ENCODE peak calls at places on chromosomes 2 and 18, in seven cellular contexts. H is activated naive CD8-positive, alpha-beta T cell treated with anti-CD3 and anti-CD28 coated beads, Interleukin-2, amount 50 U/mL, for 24 hours; U is A172; W is stimulated activated CD8-positive, alpha-beta memory T cell treated with anti-CD3 and anti-CD28 coated beads, Interleukin-7, amount 100 ng/mL, for 1 hour; Z is adrenal gland; K is HCEC 1CT; L is T-helper 2 cell. O is an unnamed sample.

GRCh38 chr2:12057436-12058166 is 311.2 kb downstream of the LPIN1 start:
- DNase-seq in W (peak), H (peak), L (no peak), K (no peak), U (peak), Z (peak), O (no peak)

GRCh38 chr2:15494877-15495276 is 66.3 kb downstream of the NBAS start:
- DNase-seq in Z (no peak), L (no peak), W (no peak), U (no peak), K (no peak), H (no peak), O (no peak)

GRCh38 chr18:45449761-45450227 is 165.5 kb upstream of the SLC14A2 start:
- DNase-seq in Z (peak), K (no peak), U (no peak), W (no peak), H (no peak), L (no peak), O (peak)

GRCh38 chr2:43343573-43344304 is 117.3 kb upstream of the ZFP36L2 start:
- DNase-seq in U (peak), L (no peak), W (no peak), K (peak), H (no peak), Z (peak), O (peak)

GRCh38 chr2:209495855-209496585 is 72.2 kb downstream of the MAP2 start:
- DNase-seq in H (no peak), L (no peak), W (no peak), K (peak), U (peak), Z (peak), O (peak)

GRCh38 chr2:44952806-44953685 is 11.5 kb downstream of the SIX3 start:
- DNase-seq in U (no peak), H (no peak), L (no peak), W (no peak), K (no peak), Z (no peak), O (no peak)

GRCh38 chr2:60335533-60336237 is 217.8 kb downstream of the BCL11A start:
- DNase-seq in W (no peak), L (no peak), U (no peak), K (no peak), Z (no peak), H (no peak), O (no peak)

GRCh38 chr2:191245869-191246531 is 796 bp downstream of the MYO1B start:
- DNase-seq in Z (peak), W (no peak), K (peak), U (no peak), H (peak), L (no peak), O (peak)

GRCh38 chr2:22946553-22946952 is 438.4 kb upstream of the KLHL29 start:
- DNase-seq in U (no peak), Z (no peak), H (no peak), K (no peak), W (no peak), L (no peak), O (no peak)

GRCh38 chr18:50986360-50987087 is 18.7 kb downstream of the ELAC1 start:
- DNase-seq in H (no peak), Z (peak), W (no peak), U (peak), K (peak), L (no peak), O (peak)

GRCh38 chr18:34322365-34323289 is 97.9 kb upstream of the NOL4 start:
- DNase-seq in H (peak), Z (peak), K (no peak), W (no peak), L (no peak), U (peak), O (no peak)

GRCh38 chr18:60556326-60556725 is 183.8 kb upstream of the MC4R start:
- DNase-seq in U (no peak), K (no peak), L (no peak), H (no peak), W (no peak), Z (no peak), O (no peak)

GRCh38 chr2:235165631-235166030 is 213.8 kb downstream of the SH3BP4 start:
- DNase-seq in H (no peak), W (no peak), Z (no peak), K (no peak), U (no peak), L (no peak), O (peak)

GRCh38 chr2:176501652-176502051 is 232.4 kb downstream of the MTX2 start:
- DNase-seq in W (no peak), K (no peak), U (no peak), H (no peak), Z (no peak), L (no peak), O (no peak)

GRCh38 chr2:186349508-186349907 is 136.6 kb upstream of the ZC3H15 start:
- DNase-seq in L (no peak), H (no peak), W (no peak), U (peak), K (peak), Z (no peak), O (peak)

GRCh38 chr2:186950694-186951093 is 101.7 kb upstream of the ZSWIM2 start:
- DNase-seq in L (no peak), Z (no peak), U (peak), W (no peak), H (no peak), K (peak), O (no peak)

GRCh38 chr2:68832161-68832869 is 38.9 kb downstream of the BMP10 start:
- DNase-seq in K (peak), Z (peak), W (no peak), H (peak), U (peak), L (no peak), O (peak)

GRCh38 chr18:31684279-31685096 is at the start of gene B4GALT6:
- DNase-seq in U (peak), L (no peak), H (peak), W (no peak), K (peak), Z (peak), O (peak)

GRCh38 chr18:34892379-34892778 is 148.8 kb upstream of the MAPRE2 start:
- DNase-seq in Z (no peak), K (no peak), U (no peak), L (no peak), H (no peak), W (no peak), O (no peak)

GRCh38 chr2:224958466-224958857 is 83.8 kb downstream of the DOCK10 start:
- DNase-seq in H (no peak), Z (no peak), K (no peak), W (no peak), U (no peak), L (no peak), O (peak)

GRCh38 chr2:19559596-19560240 is 201.3 kb upstream of the OSR1 start:
- DNase-seq in Z (no peak), L (no peak), U (no peak), K (no peak), W (no peak), H (no peak), O (no peak)

GRCh38 chr2:197387179-197387578 is 47.6 kb downstream of the SF3B1 start:
- DNase-seq in L (no peak), H (no peak), K (no peak), Z (no peak), W (no peak), U (no peak), O (no peak)

GRCh38 chr18:5294618-5295230 is 802 bp downstream of the ZBTB14 start:
- DNase-seq in U (peak), K (peak), L (peak), Z (peak), H (peak), W (peak), O (no peak)

GRCh38 chr2:65579506-65580235 is 147.3 kb upstream of the SPRED2 start:
- DNase-seq in U (no peak), Z (no peak), H (no peak), L (no peak), W (no peak), K (no peak), O (no peak)

GRCh38 chr18:48902856-48903601 is 47.7 kb downstream of the SMAD7 start:
- DNase-seq in U (no peak), Z (peak), L (no peak), W (no peak), K (no peak), H (no peak), O (peak)

GRCh38 chr2:172211507-172211906 is 108.8 kb upstream of the DLX2 start:
- DNase-seq in Z (no peak), U (no peak), W (no peak), K (peak), H (no peak), L (no peak), O (no peak)

GRCh38 chr2:141728886-141729285 is 401.9 kb downstream of the LRP1B start:
- DNase-seq in U (no peak), K (no peak), H (no peak), Z (no peak), W (no peak), L (no peak), O (no peak)

GRCh38 chr18:10949655-10950054 is 199.7 kb downstream of the PIEZO2 start:
- DNase-seq in U (no peak), K (no peak), L (no peak), W (no peak), H (no peak), Z (no peak), O (no peak)

GRCh38 chr2:96694279-96694678 is 45.6 kb downstream of the LMAN2L start:
- DNase-seq in U (no peak), L (no peak), H (no peak), Z (no peak), K (no peak), W (no peak), O (no peak)

GRCh38 chr2:197113221-197113831 is 186.8 kb upstream of the PGAP1 start:
- DNase-seq in Z (no peak), H (no peak), K (peak), L (no peak), U (peak), W (no peak), O (peak)

GRCh38 chr2:134955744-134956143 is 37.1 kb downstream of the CCNT2 start:
- DNase-seq in W (no peak), L (no peak), K (no peak), H (no peak), Z (no peak), U (no peak), O (no peak)

GRCh38 chr18:76895498-76895897 is 73.1 kb downstream of the ZNF236 start:
- DNase-seq in H (no peak), W (no peak), L (no peak), Z (no peak), U (no peak), K (no peak), O (no peak)

GRCh38 chr2:237650455-237650850 is 23.1 kb downstream of the LRRFIP1 start:
- DNase-seq in Z (no peak), H (no peak), U (no peak), W (no peak), L (no peak), K (no peak), O (no peak)

GRCh38 chr2:37871453-37872191 is 53.5 kb upstream of the RMDN2 start:
- DNase-seq in L (no peak), U (peak), W (no peak), K (peak), Z (no peak), H (no peak), O (peak)

GRCh38 chr18:47795448-47795843 is 135.0 kb downstream of the SMAD2 start:
- DNase-seq in U (no peak), L (no peak), H (no peak), W (no peak), Z (no peak), K (no peak), O (no peak)

O was measured in fibroblast of gingiva.